ENCODE peak calls at places on chromosomes 4 and X, in four cellular contexts. Z is CD4-positive, CD25-positive, alpha-beta regulatory T cell; V is amniotic stem cell; J is NCI-H69. Y is an unnamed sample.

GRCh38 chr4:140641789-140642439 is 73.2 kb upstream of the UCP1 start:
- DNase-seq in J (no peak), Z (no peak), V (no peak), Y (no peak)

GRCh38 chrX:108036298-108036973 is 8.4 kb upstream of the VSIG1 start:
- DNase-seq in Z (no peak), V (peak), J (peak), Y (no peak)

GRCh38 chr4:77036206-77036605 is 39.6 kb downstream of the CCNI start:
- DNase-seq in Z (no peak), V (peak), J (no peak), Y (no peak)

GRCh38 chrX:22246620-22247019 is 26.1 kb upstream of the CBLL2 start:
- DNase-seq in J (peak), V (no peak), Z (no peak), Y (no peak)

GRCh38 chrX:32530802-32531403 is 680.4 kb downstream of the DMD start:
- DNase-seq in V (peak), Z (no peak), J (peak), Y (no peak)

GRCh38 chrX:132401935-132402334 is 86.9 kb downstream of the MBNL3 start:
- DNase-seq in J (no peak), V (no peak), Z (no peak), Y (no peak)

GRCh38 chr4:110062166-110062565 is 136.2 kb downstream of the ELOVL6 start:
- DNase-seq in Z (no peak), V (no peak), J (no peak), Y (no peak)

GRCh38 chr4:1364217-1364616 is 17.2 kb downstream of the UVSSA start:
- DNase-seq in J (no peak), V (no peak), Z (no peak), Y (no peak)

GRCh38 chr4:146370841-146371240 is 150.9 kb downstream of the SLC10A7 start:
- DNase-seq in J (no peak), Z (no peak), V (no peak), Y (no peak)

GRCh38 chr4:69757464-69757863 is 3.0 kb downstream of the SULT1B1 start:
- DNase-seq in J (no peak), V (no peak), Z (no peak), Y (no peak)

GRCh38 chrX:110966839-110967238 is 129.2 kb upstream of the PAK3 start:
- DNase-seq in J (no peak), V (no peak), Z (no peak), Y (no peak)

GRCh38 chr4:120007171-120007894 is 59.3 kb downstream of the MAD2L1 start:
- DNase-seq in Z (no peak), V (peak), J (peak), Y (no peak)

GRCh38 chr4:128601992-128602695 is 207.4 kb upstream of the JADE1 start:
- DNase-seq in V (no peak), Z (no peak), J (peak), Y (no peak)

GRCh38 chr4:139740531-139741041 is 75.0 kb downstream of the MGST2 start:
- DNase-seq in V (peak), J (peak), Z (no peak), Y (no peak)

GRCh38 chr4:147117400-147117799 is 171.7 kb upstream of the TTC29 start:
- DNase-seq in Z (no peak), J (no peak), V (no peak), Y (no peak)

GRCh38 chr4:7422898-7423180 is 11.9 kb downstream of the PSAPL1 start:
- DNase-seq in V (no peak), Z (no peak), J (no peak), Y (no peak)

GRCh38 chrX:33178218-33178617 is 33.1 kb downstream of the DMD start:
- DNase-seq in J (no peak), Z (no peak), V (no peak), Y (no peak)

GRCh38 chrX:397575-397974 is 10.9 kb upstream of the PPP2R3B start:
- DNase-seq in J (no peak), Z (no peak), V (peak), Y (no peak)

GRCh38 chr4:154082760-154083530 is 294.1 kb upstream of the SFRP2 start:
- DNase-seq in J (peak), Z (no peak), V (no peak), Y (no peak)

GRCh38 chr4:92182006-92182735 is 121.6 kb upstream of the GRID2 start:
- DNase-seq in V (no peak), J (no peak), Z (no peak), Y (no peak)

GRCh38 chr4:154485127-154485773 is 6.3 kb downstream of the DCHS2 start:
- DNase-seq in V (no peak), Z (no peak), J (no peak), Y (no peak)

GRCh38 chr4:90127223-90127705 is at the start of gene CCSER1:
- DNase-seq in V (no peak), Z (peak), J (peak), Y (no peak)

GRCh38 chr4:3266076-3266475 is 17.1 kb downstream of the MSANTD1 start:
- DNase-seq in V (no peak), Z (no peak), J (no peak), Y (no peak)

GRCh38 chrX:1400049-1400448 is 8.1 kb upstream of the SLC25A6 start:
- DNase-seq in J (no peak), V (no peak), Z (no peak), Y (no peak)

GRCh38 chr4:74188912-74189311 is 31.0 kb downstream of the MTHFD2L start:
- DNase-seq in V (no peak), Z (no peak), J (no peak), Y (no peak)

GRCh38 chr4:146222313-146222712 is 8.0 kb downstream of the REELD1 start:
- DNase-seq in J (no peak), Z (no peak), V (no peak), Y (no peak)

GRCh38 chr4:8765631-8766590 is 105.7 kb downstream of the HMX1 start:
- DNase-seq in Z (no peak), J (no peak), V (no peak), Y (no peak)

GRCh38 chr4:147725673-147726072 is 6.2 kb upstream of the ARHGAP10 start:
- DNase-seq in V (no peak), J (peak), Z (no peak), Y (no peak)

GRCh38 chrX:67543818-67544217 is at the start of gene AR:
- DNase-seq in V (no peak), J (no peak), Z (no peak), Y (no peak)

GRCh38 chrX:153411255-153411987 is at the start of gene ZFP92:
- DNase-seq in V (no peak), Z (peak), J (peak), Y (peak)

GRCh38 chr4:128573781-128574508 is 235.6 kb upstream of the JADE1 start:
- DNase-seq in J (no peak), V (peak), Z (no peak), Y (no peak)

GRCh38 chr4:95158626-95159025 is 390.1 kb downstream of the UNC5C start:
- DNase-seq in Z (no peak), V (no peak), J (no peak), Y (no peak)

GRCh38 chr4:183905081-183905592 is at the start of gene STOX2:
- DNase-seq in Z (no peak), V (no peak), J (peak), Y (no peak)

GRCh38 chr4:145180298-145181090 is at the start of gene OTUD4:
- DNase-seq in Z (peak), V (peak), J (peak), Y (peak)

GRCh38 chr4:15556533-15556932 is 86.9 kb downstream of the CC2D2A start:
- DNase-seq in Z (no peak), J (no peak), V (no peak), Y (no peak)

GRCh38 chrX:83892433-83892832 is 31.5 kb downstream of the CYLC1 start:
- DNase-seq in Z (no peak), J (no peak), V (no peak), Y (no peak)

GRCh38 chr4:1048781-1049590 is 37.6 kb downstream of the FGFRL1 start:
- DNase-seq in J (no peak), V (no peak), Z (no peak), Y (no peak)

GRCh38 chr4:20288047-20288650 is 36.4 kb downstream of the SLIT2 start:
- DNase-seq in J (no peak), V (no peak), Z (no peak), Y (no peak)

GRCh38 chr4:56611501-56611900 is 69.6 kb downstream of the HOPX start:
- DNase-seq in Z (no peak), J (no peak), V (no peak), Y (no peak)